ENCODE peak calls at places on chromosomes 11 and 22, in nine cellular contexts. One of them, this sample, is unnamed.

GRCh38 chr11:3226846-3227567 is 5.2 kb downstream of the MRGPRE start:
- DNase-seq in tibial artery: no peak
- DNase-seq in astrocyte of the spinal cord: no peak
- DNase-seq in endodermal cell: no peak
- DNase-seq in HFFc6: no peak
- DNase-seq in activated CD4-positive, CD25-positive, alpha-beta regulatory T cell treated with anti-CD3 and anti-CD28 coated beads, Interleukin-2, amount 50 U/mL, for 16 hours: no peak
- DNase-seq in amygdala: no peak
- DNase-seq in mucosa of gallbladder: peak
- DNase-seq in AG08395: no peak
- DNase-seq in this sample: no peak

GRCh38 chr22:38314140-38314991 is 2.9 kb downstream of the CSNK1E start:
- DNase-seq in AG08395: no peak
- DNase-seq in HFFc6: no peak
- DNase-seq in amygdala: no peak
- DNase-seq in astrocyte of the spinal cord: peak
- DNase-seq in endodermal cell: no peak
- DNase-seq in mucosa of gallbladder: no peak
- DNase-seq in activated CD4-positive, CD25-positive, alpha-beta regulatory T cell treated with anti-CD3 and anti-CD28 coated beads, Interleukin-2, amount 50 U/mL, for 16 hours: no peak
- DNase-seq in tibial artery: peak
- DNase-seq in this sample: no peak

GRCh38 chr11:117316197-117316961 is at the start of gene BACE1:
- DNase-seq in astrocyte of the spinal cord: peak
- DNase-seq in AG08395: peak
- DNase-seq in endodermal cell: peak
- DNase-seq in HFFc6: peak
- DNase-seq in amygdala: peak
- DNase-seq in mucosa of gallbladder: peak
- DNase-seq in activated CD4-positive, CD25-positive, alpha-beta regulatory T cell treated with anti-CD3 and anti-CD28 coated beads, Interleukin-2, amount 50 U/mL, for 16 hours: no peak
- DNase-seq in tibial artery: peak
- DNase-seq in this sample: no peak

GRCh38 chr11:19725379-19726079 is 12.9 kb downstream of the NAV2 start:
- DNase-seq in tibial artery: peak
- DNase-seq in mucosa of gallbladder: no peak
- DNase-seq in amygdala: no peak
- DNase-seq in HFFc6: no peak
- DNase-seq in endodermal cell: no peak
- DNase-seq in activated CD4-positive, CD25-positive, alpha-beta regulatory T cell treated with anti-CD3 and anti-CD28 coated beads, Interleukin-2, amount 50 U/mL, for 16 hours: no peak
- DNase-seq in astrocyte of the spinal cord: no peak
- DNase-seq in AG08395: no peak
- DNase-seq in this sample: no peak

GRCh38 chr11:4763096-4763495 is 6.6 kb downstream of the OR51F1 start:
- DNase-seq in tibial artery: no peak
- DNase-seq in amygdala: no peak
- DNase-seq in activated CD4-positive, CD25-positive, alpha-beta regulatory T cell treated with anti-CD3 and anti-CD28 coated beads, Interleukin-2, amount 50 U/mL, for 16 hours: no peak
- DNase-seq in mucosa of gallbladder: no peak
- DNase-seq in HFFc6: no peak
- DNase-seq in endodermal cell: no peak
- DNase-seq in AG08395: no peak
- DNase-seq in astrocyte of the spinal cord: no peak
- DNase-seq in this sample: no peak

GRCh38 chr22:30262917-30263741 is 3.5 kb downstream of the OSM start:
- DNase-seq in activated CD4-positive, CD25-positive, alpha-beta regulatory T cell treated with anti-CD3 and anti-CD28 coated beads, Interleukin-2, amount 50 U/mL, for 16 hours: peak
- DNase-seq in HFFc6: peak
- DNase-seq in astrocyte of the spinal cord: peak
- DNase-seq in endodermal cell: peak
- DNase-seq in mucosa of gallbladder: peak
- DNase-seq in AG08395: peak
- DNase-seq in amygdala: peak
- DNase-seq in tibial artery: peak
- DNase-seq in this sample: no peak

GRCh38 chr22:32579533-32580220 is 105.1 kb downstream of the FBXO7 start:
- DNase-seq in astrocyte of the spinal cord: peak
- DNase-seq in activated CD4-positive, CD25-positive, alpha-beta regulatory T cell treated with anti-CD3 and anti-CD28 coated beads, Interleukin-2, amount 50 U/mL, for 16 hours: no peak
- DNase-seq in amygdala: no peak
- DNase-seq in endodermal cell: no peak
- DNase-seq in tibial artery: no peak
- DNase-seq in AG08395: peak
- DNase-seq in mucosa of gallbladder: no peak
- DNase-seq in HFFc6: peak
- DNase-seq in this sample: no peak

GRCh38 chr22:19831016-19831415 is 23.7 kb downstream of the GNB1L start:
- DNase-seq in HFFc6: no peak
- DNase-seq in astrocyte of the spinal cord: no peak
- DNase-seq in activated CD4-positive, CD25-positive, alpha-beta regulatory T cell treated with anti-CD3 and anti-CD28 coated beads, Interleukin-2, amount 50 U/mL, for 16 hours: no peak
- DNase-seq in mucosa of gallbladder: peak
- DNase-seq in endodermal cell: peak
- DNase-seq in AG08395: no peak
- DNase-seq in tibial artery: no peak
- DNase-seq in amygdala: no peak
- DNase-seq in this sample: no peak

GRCh38 chr22:43066844-43067385 is 22.3 kb downstream of the TTLL1 start:
- DNase-seq in amygdala: no peak
- DNase-seq in activated CD4-positive, CD25-positive, alpha-beta regulatory T cell treated with anti-CD3 and anti-CD28 coated beads, Interleukin-2, amount 50 U/mL, for 16 hours: no peak
- DNase-seq in HFFc6: peak
- DNase-seq in astrocyte of the spinal cord: peak
- DNase-seq in endodermal cell: no peak
- DNase-seq in mucosa of gallbladder: no peak
- DNase-seq in tibial artery: no peak
- DNase-seq in AG08395: peak
- DNase-seq in this sample: no peak